ENCODE peak calls at places on chromosomes 7 and 10, in four cellular contexts. K is Peyer's patch, V is PC-3, P is C1 segment of cervical spinal cord. G is an unnamed sample.

GRCh38 chr7:28410628-28411578 is 1.4 kb upstream of the CREB5 start:
- DNase-seq in K (peak), V (peak), P (no peak), G (no peak)

GRCh38 chr7:12066561-12066960 is 144.5 kb upstream of the TMEM106B start:
- DNase-seq in K (no peak), V (peak), P (no peak), G (no peak)

GRCh38 chr10:131911451-131911850 is 10.6 kb downstream of the PPP2R2D start:
- DNase-seq in K (peak), V (no peak), P (no peak), G (no peak)

GRCh38 chr7:105261689-105262088 is 127.0 kb downstream of the SRPK2 start:
- DNase-seq in K (no peak), V (peak), P (no peak), G (no peak)

GRCh38 chr10:68560201-68560915 is at the start of gene TET1:
- DNase-seq in K (peak), V (peak), P (no peak), G (no peak)

GRCh38 chr7:40996330-40996729 is 706.6 kb downstream of the INHBA start:
- DNase-seq in K (no peak), V (no peak), P (no peak), G (no peak)

GRCh38 chr10:5933909-5934546 is 43.3 kb downstream of the IL15RA start:
- DNase-seq in K (no peak), V (no peak), P (no peak), G (no peak)

GRCh38 chr7:116798205-116798730 is 64.1 kb upstream of the CAPZA2 start:
- DNase-seq in K (no peak), V (no peak), P (no peak), G (no peak)

GRCh38 chr10:48509974-48510692 is 94.7 kb downstream of the ARHGAP22 start:
- DNase-seq in K (peak), V (peak), P (no peak), G (no peak)

G was measured in CD14-positive monocyte.